ENCODE peak calls at places on chromosomes 7 and 10, in five cellular contexts. G is K562, V is A549, Y is SK-N-SH, R is GM12878. M is an unnamed sample.

GRCh38 chr10:122348512-122348911 is 26.0 kb upstream of the PLEKHA1 start:
- DNase-seq in G (no peak), R (no peak), V (no peak), Y (no peak), M (no peak)

GRCh38 chr10:76033457-76034196 is 602.2 kb downstream of the LRMDA start:
- DNase-seq in R (peak), Y (no peak), G (no peak), V (peak), M (peak)

GRCh38 chr10:122953827-122954730 is at the start of gene C10orf88:
- DNase-seq in Y (peak), G (peak), R (peak), V (peak), M (peak)

GRCh38 chr7:23893172-23893941 is 183.3 kb downstream of the STK31 start:
- DNase-seq in G (no peak), R (no peak), V (no peak), Y (peak), M (no peak)

GRCh38 chr10:122168598-122168997 is 102.5 kb upstream of the BTBD16 start:
- DNase-seq in R (no peak), V (no peak), Y (peak), G (no peak), M (no peak)

GRCh38 chr7:26183545-26184282 is 16.8 kb downstream of the HNRNPA2B1 start:
- DNase-seq in R (no peak), G (no peak), Y (no peak), V (no peak), M (no peak)

GRCh38 chr10:111650088-111650487 is 533.5 kb downstream of the GPAM start:
- DNase-seq in R (no peak), V (no peak), G (no peak), Y (no peak), M (no peak)

GRCh38 chr7:94064541-94065191 is 60.5 kb upstream of the BET1 start:
- DNase-seq in V (no peak), R (no peak), G (no peak), Y (peak), M (peak)

GRCh38 chr7:110623436-110623835 is 467.5 kb upstream of the LRRN3 start:
- DNase-seq in G (no peak), R (no peak), V (no peak), Y (no peak), M (no peak)

GRCh38 chr7:112266595-112267270 is 60.2 kb downstream of the ZNF277 start:
- DNase-seq in G (no peak), R (no peak), Y (no peak), V (no peak), M (peak)

GRCh38 chr10:129078746-129079480 is 388.1 kb upstream of the MGMT start:
- DNase-seq in R (no peak), V (no peak), G (no peak), Y (no peak), M (no peak)

GRCh38 chr7:32070406-32071360 is at the start of gene PDE1C:
- DNase-seq in Y (peak), R (no peak), V (peak), G (no peak), M (peak)

GRCh38 chr7:149293338-149293737 is 31.3 kb downstream of the ZNF783 start:
- DNase-seq in Y (no peak), R (no peak), V (no peak), G (no peak), M (no peak)

GRCh38 chr7:149293946-149294640 is 32.1 kb downstream of the ZNF783 start:
- DNase-seq in V (no peak), G (no peak), Y (peak), R (no peak), M (no peak)

GRCh38 chr7:149289856-149290255 is 27.9 kb downstream of the ZNF783 start:
- DNase-seq in V (no peak), Y (no peak), R (no peak), G (no peak), M (no peak)

GRCh38 chr7:149291036-149291835 is 29.2 kb downstream of the ZNF783 start:
- DNase-seq in R (no peak), Y (no peak), G (no peak), V (no peak), M (no peak)

GRCh38 chr7:149292101-149292823 is 30.3 kb downstream of the ZNF783 start:
- DNase-seq in G (no peak), V (no peak), Y (peak), R (no peak), M (no peak)
- TF ChIP-seq RCOR1 in G (no peak), V (no peak), Y (no peak), R (no peak), M (no peak)

GRCh38 chr10:29761916-29762315 is 127.1 kb upstream of the SVIL start:
- DNase-seq in R (no peak), V (no peak), Y (no peak), G (no peak), M (no peak)
- TF ChIP-seq RCOR1 in R (no peak), V (no peak), Y (no peak), G (no peak), M (no peak)

GRCh38 chr7:107007004-107007891 is 37.3 kb upstream of the PRKAR2B start:
- DNase-seq in R (no peak), G (peak), Y (no peak), V (no peak), M (no peak)
- TF ChIP-seq RCOR1 in R (no peak), G (peak), Y (no peak), V (no peak), M (no peak)

DNA sequence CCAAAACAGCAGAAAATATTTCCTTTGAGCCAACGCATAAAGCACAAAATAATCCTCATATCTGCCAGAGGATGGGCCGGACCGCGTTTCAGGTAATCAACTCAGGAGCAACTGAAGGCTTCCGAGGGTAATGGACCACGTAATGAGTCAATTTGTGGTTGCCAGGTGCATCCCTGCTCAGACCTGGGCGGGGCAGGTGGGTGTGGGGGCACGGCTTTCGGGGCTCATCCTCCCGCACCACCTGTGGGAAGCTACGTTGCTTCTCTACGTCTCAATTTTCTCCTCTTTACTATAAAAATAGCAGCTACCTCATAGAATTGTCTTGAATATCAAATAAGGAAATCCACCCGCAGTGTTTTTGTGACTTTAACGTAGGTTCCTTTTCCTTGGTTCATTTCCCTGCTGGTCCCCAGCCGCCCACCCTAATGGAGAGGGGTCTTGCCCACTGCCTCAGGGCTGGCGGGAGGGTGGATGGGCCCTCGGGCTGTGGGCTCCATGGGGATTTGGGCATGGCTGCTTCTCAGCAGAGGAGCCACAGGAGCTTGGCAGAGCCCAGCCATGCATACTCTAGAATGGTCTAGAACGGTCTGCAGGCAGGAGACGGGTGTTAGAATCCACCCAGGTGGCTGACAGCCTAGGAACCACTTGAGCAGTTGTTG is 324.7 kb downstream of the ADARB2 start:
- DNase-seq in V (no peak), Y (no peak), G (no peak), R (no peak), M (no peak)
- TF ChIP-seq RCOR1 in V (no peak), Y (no peak), G (no peak), R (no peak), M (no peak)

GRCh38 chr10:110007171-110007700 is 548 bp upstream of the ADD3 start:
- DNase-seq in G (peak), Y (no peak), V (peak), R (no peak), M (peak)
- TF ChIP-seq RCOR1 in G (no peak), Y (no peak), V (no peak), R (no peak), M (no peak)

GRCh38 chr10:51729822-51730530 is 30.6 kb upstream of the CSTF2T start:
- DNase-seq in G (no peak), R (no peak), V (no peak), Y (no peak), M (no peak)

GRCh38 chr10:51733061-51733460 is 33.7 kb upstream of the CSTF2T start:
- DNase-seq in Y (no peak), V (no peak), R (no peak), G (no peak), M (peak)
- TF ChIP-seq RCOR1 in Y (no peak), V (no peak), R (no peak), G (no peak), M (no peak)

GRCh38 chr10:62154231-62154630 is 114.4 kb downstream of the RTKN2 start:
- DNase-seq in Y (no peak), V (no peak), R (no peak), G (no peak), M (no peak)

GRCh38 chr10:62159357-62159756 is 109.3 kb downstream of the RTKN2 start:
- DNase-seq in R (no peak), Y (no peak), G (no peak), V (no peak), M (no peak)

GRCh38 chr10:62157601-62158000 is 111.0 kb downstream of the RTKN2 start:
- DNase-seq in Y (no peak), V (no peak), G (no peak), R (no peak), M (no peak)

GRCh38 chr10:62153191-62153590 is 115.5 kb downstream of the RTKN2 start:
- DNase-seq in R (no peak), Y (no peak), V (no peak), G (no peak), M (peak)

GRCh38 chr10:62155054-62155453 is 113.6 kb downstream of the RTKN2 start:
- DNase-seq in R (no peak), Y (no peak), G (no peak), V (no peak), M (no peak)
- TF ChIP-seq RCOR1 in R (no peak), Y (no peak), G (no peak), V (no peak), M (no peak)